ENCODE peak calls at places on chromosome 1, in ten cellular contexts. J, H, R, D, E, M, P, Q, F and W are unnamed samples.

GRCh38 chr1:3785458-3786157 is 10.7 kb downstream of the LRRC47 start:
- DNase-seq in J (no peak), H (peak), R (no peak), M (peak), P (peak), E (no peak), F (peak), D (no peak), Q (peak), W (no peak)

GRCh38 chr1:53586765-53587164 is 127.6 kb downstream of the DMRTB1 start:
- DNase-seq in R (no peak), J (no peak), H (peak), E (no peak), M (no peak), Q (no peak), D (no peak), F (no peak), P (no peak), W (no peak)

GRCh38 chr1:94989398-94989797 is 62.5 kb upstream of the CNN3 start:
- DNase-seq in Q (no peak), F (no peak), E (no peak), M (no peak), H (no peak), J (no peak), D (no peak), P (no peak), R (no peak), W (no peak)

GRCh38 chr1:43302226-43302625 is 1.4 kb downstream of the TIE1 start:
- DNase-seq in J (no peak), R (no peak), E (no peak), Q (no peak), F (no peak), M (no peak), D (no peak), P (no peak), H (no peak), W (no peak)

GRCh38 chr1:119659628-119660027 is 11.6 kb upstream of the ZNF697 start:
- DNase-seq in Q (no peak), F (no peak), D (no peak), H (peak), J (no peak), E (no peak), P (no peak), R (no peak), M (peak), W (no peak)

GRCh38 chr1:6130596-6130995 is 49.5 kb downstream of the CHD5 start:
- DNase-seq in M (no peak), D (no peak), J (no peak), Q (no peak), P (no peak), R (no peak), H (no peak), E (no peak), F (no peak), W (no peak)

GRCh38 chr1:199205740-199206139 is 566.9 kb downstream of the PTPRC start:
- DNase-seq in J (no peak), E (no peak), M (no peak), Q (peak), R (no peak), H (no peak), D (no peak), P (peak), F (no peak), W (no peak)

GRCh38 chr1:242691603-242691945 is 167.1 kb upstream of the PLD5 start:
- DNase-seq in Q (no peak), E (no peak), R (no peak), M (no peak), D (no peak), F (no peak), J (no peak), H (peak), P (no peak), W (no peak)

GRCh38 chr1:90534669-90535379 is 182.3 kb downstream of the BARHL2 start:
- DNase-seq in J (no peak), H (peak), M (peak), R (no peak), P (no peak), Q (no peak), D (no peak), E (no peak), F (no peak), W (no peak)

GRCh38 chr1:28508435-28508754 is 2.6 kb downstream of the RCC1 start:
- DNase-seq in J (no peak), H (peak), D (peak), F (no peak), P (no peak), M (no peak), R (no peak), E (no peak), Q (no peak), W (no peak)

GRCh38 chr1:74584185-74584584 is 71.8 kb upstream of the LRRC53 start:
- DNase-seq in M (no peak), D (peak), H (no peak), J (peak), P (no peak), Q (no peak), E (no peak), R (no peak), F (no peak), W (no peak)

GRCh38 chr1:214383381-214384372 is 102.7 kb downstream of the SMYD2 start:
- DNase-seq in F (no peak), H (no peak), R (no peak), M (no peak), P (no peak), Q (no peak), E (no peak), J (no peak), D (no peak), W (no peak)

GRCh38 chr1:149887456-149888159 is 11.8 kb upstream of the BOLA1 start:
- DNase-seq in D (peak), F (peak), H (peak), Q (peak), J (peak), R (peak), M (peak), P (peak), E (peak), W (peak)

GRCh38 chr1:62131093-62131725 is 63.4 kb upstream of the L1TD1 start:
- DNase-seq in H (peak), Q (peak), P (peak), F (peak), R (no peak), D (peak), M (peak), E (peak), J (peak), W (peak)

GRCh38 chr1:220326578-220326977 is 54.3 kb upstream of the RAB3GAP2 start:
- DNase-seq in P (peak), Q (peak), D (peak), E (peak), H (no peak), F (no peak), J (peak), M (peak), R (no peak), W (no peak)

GRCh38 chr1:218347713-218348627 is 2.8 kb downstream of the TGFB2 start:
- DNase-seq in F (no peak), R (no peak), D (peak), J (peak), E (peak), Q (peak), M (peak), H (no peak), P (peak), W (peak)

GRCh38 chr1:59502009-59502691 is 205.3 kb downstream of the FGGY start:
- DNase-seq in J (peak), Q (no peak), P (peak), D (peak), F (no peak), M (no peak), R (no peak), H (no peak), E (no peak), W (no peak)

GRCh38 chr1:112466078-112466660 is 42.6 kb upstream of the WNT2B start:
- DNase-seq in R (peak), E (peak), J (peak), P (peak), F (peak), M (peak), Q (peak), H (peak), D (peak), W (peak)

GRCh38 chr1:186188736-186189135 is 186.3 kb downstream of the TPR start:
- DNase-seq in D (peak), Q (peak), P (no peak), F (no peak), E (no peak), M (no peak), R (no peak), H (no peak), J (no peak), W (no peak)

GRCh38 chr1:31771891-31772668 is 7.9 kb upstream of the ADGRB2 start:
- DNase-seq in P (peak), M (no peak), F (no peak), Q (peak), D (peak), J (no peak), E (no peak), H (peak), R (no peak), W (peak)

GRCh38 chr1:96596226-96596625 is 125.4 kb upstream of the PTBP2 start:
- DNase-seq in J (peak), P (peak), D (peak), E (peak), R (peak), Q (peak), H (peak), M (peak), F (peak), W (peak)

GRCh38 chr1:5986018-5986417 is 6.2 kb downstream of the NPHP4 start:
- DNase-seq in P (no peak), R (no peak), Q (no peak), F (no peak), J (no peak), H (no peak), D (no peak), M (no peak), E (no peak), W (no peak)

GRCh38 chr1:16215882-16216753 is 3.7 kb upstream of the ARHGEF19 start:
- DNase-seq in D (peak), E (peak), J (peak), H (peak), P (no peak), Q (peak), M (peak), F (peak), R (peak), W (peak)

GRCh38 chr1:205045146-205045545 is 2.1 kb downstream of the CNTN2 start:
- DNase-seq in E (no peak), H (no peak), J (no peak), M (no peak), R (no peak), Q (no peak), P (no peak), D (no peak), F (no peak), W (no peak)
- TF ChIP-seq EZH2 in E (no peak), H (no peak), J (no peak), M (no peak), R (no peak), Q (no peak), P (no peak), D (no peak), F (no peak), W (no peak)

GRCh38 chr1:235342471-235342870 is 14.1 kb downstream of the GGPS1 start:
- DNase-seq in R (no peak), M (no peak), E (no peak), F (no peak), Q (no peak), H (no peak), D (no peak), J (no peak), P (no peak), W (no peak)

GRCh38 chr1:235342039-235342438 is 13.7 kb downstream of the GGPS1 start:
- DNase-seq in Q (no peak), H (peak), F (no peak), D (peak), P (no peak), R (no peak), E (no peak), J (no peak), M (no peak), W (no peak)

GRCh38 chr1:235331391-235331790 is 3.0 kb downstream of the GGPS1 start:
- DNase-seq in J (no peak), M (no peak), R (no peak), E (no peak), Q (no peak), F (peak), P (no peak), H (no peak), D (peak), W (no peak)

GRCh38 chr1:235341334-235341733 is 13.0 kb downstream of the GGPS1 start:
- DNase-seq in Q (no peak), J (no peak), D (no peak), H (no peak), E (no peak), R (no peak), F (no peak), P (no peak), M (no peak), W (no peak)

GRCh38 chr1:235336903-235337302 is 8.5 kb downstream of the GGPS1 start:
- DNase-seq in R (no peak), Q (no peak), H (no peak), E (no peak), F (no peak), M (no peak), D (no peak), P (no peak), J (no peak), W (no peak)
- H2AFZ ChIP-seq in R (no peak), Q (no peak), H (no peak), E (no peak), F (no peak), M (no peak), D (no peak), P (no peak), J (no peak), W (no peak)

GRCh38 chr1:182787002-182787324 is 2.6 kb upstream of the NPL start:
- DNase-seq in M (no peak), R (no peak), Q (no peak), J (no peak), F (no peak), P (no peak), E (no peak), H (no peak), D (no peak), W (no peak)
- TF ChIP-seq EZH2 in M (no peak), R (no peak), Q (no peak), J (no peak), F (no peak), P (no peak), E (no peak), H (no peak), D (no peak), W (no peak)

GRCh38 chr1:202107321-202107761 is 15.4 kb upstream of the GPR37L1 start:
- DNase-seq in M (no peak), J (no peak), F (no peak), D (no peak), P (peak), R (no peak), Q (peak), E (peak), H (no peak), W (no peak)

GRCh38 chr1:202104073-202104472 is 18.6 kb upstream of the GPR37L1 start:
- DNase-seq in F (no peak), M (no peak), Q (no peak), J (no peak), R (no peak), E (no peak), H (no peak), P (no peak), D (no peak), W (no peak)

GRCh38 chr1:202107801-202108731 is 14.7 kb upstream of the GPR37L1 start:
- DNase-seq in M (peak), R (no peak), J (no peak), Q (no peak), D (no peak), E (peak), H (peak), F (no peak), P (peak), W (peak)

GRCh38 chr1:202106340-202107284 is 16.1 kb upstream of the GPR37L1 start:
- DNase-seq in Q (peak), H (no peak), D (peak), P (peak), F (no peak), E (peak), R (peak), J (no peak), M (no peak), W (peak)

GRCh38 chr1:202105571-202106339 is 17.0 kb upstream of the GPR37L1 start:
- DNase-seq in P (peak), Q (peak), R (peak), F (no peak), M (peak), D (peak), E (peak), H (peak), J (peak), W (peak)
- H2AFZ ChIP-seq in P (peak), Q (peak), R (no peak), F (no peak), M (peak), D (peak), E (peak), H (peak), J (peak), W (no peak)